ENCODE peak calls at places on chromosomes 6 and 20, in seven cellular contexts. S is kidney tubule cell; R is colonic mucosa; T is nephron progenitor cell; Q is OCI-LY7; G is stimulated activated CD4-positive, alpha-beta T cell treated with anti-CD3 and anti-CD28 coated beads, Interleukin-4, amount 100 ng/mL, for 4 hours; M is cardiac muscle cell. B is an unnamed sample.

GRCh38 chr20:17895641-17896246 is 72.8 kb downstream of the SNX5 start:
- DNase-seq in S (no peak), R (no peak), T (no peak), Q (no peak), G (peak; percentile 45), M (no peak), B (peak; percentile 63)

GRCh38 chr6:31907158-31907813 is 5.4 kb upstream of the ZBTB12 start:
- DNase-seq in S (peak; percentile 67), R (no peak), T (no peak), Q (no peak), G (no peak), M (no peak), B (no peak)

GRCh38 chr6:159941286-159942113 is 27.4 kb upstream of the IGF2R start:
- DNase-seq in S (peak; percentile 51), R (no peak), T (no peak), Q (peak; percentile 51), G (peak; percentile 10), M (peak; percentile 29), B (no peak)

GRCh38 chr6:126716826-126717514 is 377.1 kb downstream of the CENPW start:
- DNase-seq in S (peak; percentile 81), R (no peak), T (peak; percentile 6), Q (no peak), G (no peak), M (peak; percentile 28), B (no peak)

GRCh38 chr6:142015011-142015410 is 117.7 kb upstream of the GJE1 start:
- DNase-seq in S (no peak), R (no peak), T (no peak), Q (no peak), G (no peak), M (no peak), B (no peak)

GRCh38 chr6:34098045-34098936 is 47.6 kb downstream of the GRM4 start:
- DNase-seq in S (no peak), R (no peak), T (no peak), Q (no peak), G (no peak), M (no peak), B (no peak)

GRCh38 chr20:34643919-34644318 is 33.0 kb downstream of the PIGU start:
- DNase-seq in S (no peak), R (no peak), T (no peak), Q (no peak), G (no peak), M (no peak), B (no peak)

GRCh38 chr6:159788757-159789376 is 535 bp downstream of the TCP1 start:
- DNase-seq in S (peak; percentile 63), R (peak; percentile 62), T (peak; percentile 60), Q (peak; percentile 67), G (peak; percentile 6), M (peak; percentile 79), B (peak; percentile 43)